ENCODE peak calls at places on chromosomes 12 and 14, in ten cellular contexts. One of them, this sample, is unnamed. For H4K20me1, the result is how much of the 10 kb centered on the place peaks cover.

GRCh38 chr12:3224530-3224903 is 147.3 kb downstream of the TSPAN9 start:
- DNase-seq in PC-3: no peak
- DNase-seq in SK-N-SH: peak
- DNase-seq in endothelial cell of umbilical vein: no peak
- DNase-seq in GM23248: no peak
- DNase-seq in fibroblast of lung: no peak
- DNase-seq in IMR-90: no peak
- DNase-seq in hepatocyte: no peak
- DNase-seq in OCI-LY7: no peak
- DNase-seq in MM.1S: no peak
- DNase-seq in this sample: peak

GRCh38 chr14:96091941-96092411 is 52.8 kb downstream of the C14orf132 start:
- DNase-seq in SK-N-SH: no peak
- DNase-seq in GM23248: peak
- DNase-seq in fibroblast of lung: no peak
- DNase-seq in MM.1S: no peak
- DNase-seq in IMR-90: no peak
- DNase-seq in endothelial cell of umbilical vein: no peak
- DNase-seq in PC-3: no peak
- DNase-seq in hepatocyte: no peak
- DNase-seq in OCI-LY7: no peak
- DNase-seq in this sample: no peak

GRCh38 chr14:44149597-44149996 is 357.5 kb downstream of the FSCB start:
- DNase-seq in OCI-LY7: peak
- DNase-seq in SK-N-SH: peak
- DNase-seq in hepatocyte: peak
- DNase-seq in GM23248: no peak
- DNase-seq in MM.1S: peak
- DNase-seq in PC-3: peak
- DNase-seq in IMR-90: no peak
- DNase-seq in endothelial cell of umbilical vein: no peak
- DNase-seq in fibroblast of lung: peak
- DNase-seq in this sample: peak

GRCh38 chr12:17357396-17357795 is 732.6 kb downstream of the RERGL start:
- DNase-seq in GM23248: no peak
- DNase-seq in fibroblast of lung: no peak
- DNase-seq in SK-N-SH: no peak
- DNase-seq in IMR-90: no peak
- DNase-seq in PC-3: no peak
- DNase-seq in endothelial cell of umbilical vein: no peak
- DNase-seq in hepatocyte: no peak
- DNase-seq in MM.1S: no peak
- DNase-seq in OCI-LY7: no peak
- DNase-seq in this sample: no peak

GRCh38 chr14:96735509-96735908 is 61.7 kb upstream of the VRK1 start:
- DNase-seq in fibroblast of lung: no peak
- DNase-seq in IMR-90: no peak
- DNase-seq in hepatocyte: no peak
- DNase-seq in SK-N-SH: peak
- DNase-seq in GM23248: no peak
- DNase-seq in OCI-LY7: no peak
- DNase-seq in MM.1S: no peak
- DNase-seq in endothelial cell of umbilical vein: no peak
- DNase-seq in PC-3: no peak
- DNase-seq in this sample: no peak

GRCh38 chr12:47200446-47200845 is 120.7 kb upstream of the AMIGO2 start:
- DNase-seq in hepatocyte: no peak
- DNase-seq in endothelial cell of umbilical vein: no peak
- DNase-seq in PC-3: no peak
- DNase-seq in MM.1S: no peak
- DNase-seq in OCI-LY7: no peak
- DNase-seq in SK-N-SH: no peak
- DNase-seq in fibroblast of lung: no peak
- DNase-seq in GM23248: no peak
- DNase-seq in IMR-90: no peak
- DNase-seq in this sample: no peak

GRCh38 chr12:128823216-128823915 is 392 bp downstream of the SLC15A4 start:
- DNase-seq in fibroblast of lung: no peak
- DNase-seq in IMR-90: no peak
- DNase-seq in hepatocyte: peak
- DNase-seq in endothelial cell of umbilical vein: no peak
- DNase-seq in GM23248: no peak
- DNase-seq in OCI-LY7: no peak
- DNase-seq in SK-N-SH: no peak
- DNase-seq in PC-3: peak
- DNase-seq in MM.1S: peak
- DNase-seq in this sample: no peak

GRCh38 chr12:2248901-2249381 is 196.2 kb downstream of the CACNA1C start:
- DNase-seq in endothelial cell of umbilical vein: no peak
- DNase-seq in IMR-90: peak
- DNase-seq in PC-3: no peak
- DNase-seq in hepatocyte: no peak
- DNase-seq in fibroblast of lung: peak
- DNase-seq in GM23248: peak
- DNase-seq in OCI-LY7: peak
- DNase-seq in SK-N-SH: peak
- DNase-seq in MM.1S: peak
- DNase-seq in this sample: no peak

GRCh38 chr12:113174461-113175384 is 10.6 kb downstream of the DDX54 start:
- DNase-seq in OCI-LY7: peak
- DNase-seq in SK-N-SH: peak
- DNase-seq in fibroblast of lung: peak
- DNase-seq in PC-3: peak
- DNase-seq in hepatocyte: peak
- DNase-seq in MM.1S: peak
- DNase-seq in endothelial cell of umbilical vein: peak
- DNase-seq in GM23248: peak
- DNase-seq in IMR-90: peak
- DNase-seq in this sample: peak

GRCh38 chr12:7937867-7938506 is 2.0 kb upstream of the SLC2A3 start:
- DNase-seq in endothelial cell of umbilical vein: peak
- DNase-seq in IMR-90: no peak
- DNase-seq in PC-3: no peak
- DNase-seq in OCI-LY7: no peak
- DNase-seq in GM23248: peak
- DNase-seq in SK-N-SH: no peak
- DNase-seq in fibroblast of lung: peak
- DNase-seq in MM.1S: no peak
- DNase-seq in hepatocyte: no peak
- DNase-seq in this sample: peak

GRCh38 chr12:25983625-25984024 is 25.1 kb downstream of the RASSF8 start:
- DNase-seq in endothelial cell of umbilical vein: no peak
- DNase-seq in GM23248: no peak
- DNase-seq in MM.1S: no peak
- DNase-seq in PC-3: no peak
- DNase-seq in hepatocyte: no peak
- DNase-seq in IMR-90: no peak
- DNase-seq in SK-N-SH: no peak
- DNase-seq in fibroblast of lung: no peak
- DNase-seq in OCI-LY7: no peak
- DNase-seq in this sample: no peak

GRCh38 chr14:94394594-94395305 is 6.3 kb upstream of the SERPINA1 start:
- DNase-seq in GM23248: peak
- DNase-seq in OCI-LY7: no peak
- DNase-seq in endothelial cell of umbilical vein: no peak
- DNase-seq in hepatocyte: peak
- DNase-seq in PC-3: no peak
- DNase-seq in MM.1S: no peak
- DNase-seq in SK-N-SH: no peak
- DNase-seq in fibroblast of lung: peak
- DNase-seq in IMR-90: peak
- DNase-seq in this sample: no peak

GRCh38 chr12:54352891-54353874 is 11.1 kb downstream of the GPR84 start:
- DNase-seq in GM23248: peak
- DNase-seq in fibroblast of lung: peak
- DNase-seq in endothelial cell of umbilical vein: no peak
- DNase-seq in hepatocyte: peak
- DNase-seq in SK-N-SH: peak
- DNase-seq in OCI-LY7: no peak
- DNase-seq in PC-3: no peak
- DNase-seq in IMR-90: peak
- DNase-seq in MM.1S: no peak
- DNase-seq in this sample: no peak

GRCh38 chr12:52581066-52581465 is 7.4 kb upstream of the KRT74 start:
- DNase-seq in GM23248: no peak
- DNase-seq in hepatocyte: no peak
- DNase-seq in IMR-90: no peak
- DNase-seq in SK-N-SH: no peak
- DNase-seq in endothelial cell of umbilical vein: no peak
- DNase-seq in PC-3: no peak
- DNase-seq in fibroblast of lung: no peak
- DNase-seq in OCI-LY7: no peak
- DNase-seq in MM.1S: no peak
- DNase-seq in this sample: no peak

GRCh38 chr14:52876311-52876710 is 74.5 kb downstream of the FERMT2 start:
- DNase-seq in hepatocyte: no peak
- DNase-seq in IMR-90: peak
- DNase-seq in endothelial cell of umbilical vein: no peak
- DNase-seq in SK-N-SH: no peak
- DNase-seq in fibroblast of lung: peak
- DNase-seq in MM.1S: no peak
- DNase-seq in PC-3: no peak
- DNase-seq in OCI-LY7: no peak
- DNase-seq in GM23248: peak
- DNase-seq in this sample: no peak

GRCh38 chr12:41589878-41590277 is 401.8 kb downstream of the PDZRN4 start:
- DNase-seq in fibroblast of lung: no peak
- DNase-seq in hepatocyte: no peak
- DNase-seq in MM.1S: no peak
- DNase-seq in PC-3: no peak
- DNase-seq in SK-N-SH: no peak
- DNase-seq in GM23248: no peak
- DNase-seq in OCI-LY7: no peak
- DNase-seq in endothelial cell of umbilical vein: no peak
- DNase-seq in IMR-90: no peak
- DNase-seq in this sample: no peak

DNA sequence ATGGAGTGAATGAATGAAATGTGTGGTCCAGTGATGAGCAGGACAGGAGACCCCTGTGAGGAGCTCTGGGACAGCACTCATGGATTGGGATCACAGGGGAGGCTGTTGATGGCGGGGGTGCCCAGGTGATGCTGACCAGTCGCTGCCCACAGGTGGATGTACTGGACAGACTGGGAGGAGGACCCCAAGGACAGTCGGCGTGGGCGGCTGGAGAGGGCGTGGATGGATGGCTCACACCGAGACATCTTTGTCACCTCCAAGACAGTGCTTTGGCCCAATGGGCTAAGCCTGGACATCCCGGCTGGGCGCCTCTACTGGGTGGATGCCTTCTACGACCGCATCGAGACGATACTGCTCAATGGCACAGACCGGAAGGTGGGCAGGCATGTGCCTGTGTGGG is 13.3 kb upstream of the LRP1-AS start:
- DNase-seq in endothelial cell of umbilical vein: no peak
- DNase-seq in OCI-LY7: no peak
- DNase-seq in fibroblast of lung: no peak
- DNase-seq in MM.1S: no peak
- DNase-seq in GM23248: no peak
- DNase-seq in PC-3: no peak
- DNase-seq in IMR-90: no peak
- DNase-seq in hepatocyte: no peak
- DNase-seq in SK-N-SH: no peak
- DNase-seq in this sample: no peak
- H4K20me1 ChIP-seq in endothelial cell of umbilical vein: under half
- H4K20me1 ChIP-seq in OCI-LY7: under half
- H4K20me1 ChIP-seq in fibroblast of lung: under half
- H4K20me1 ChIP-seq in MM.1S: under half
- H4K20me1 ChIP-seq in GM23248: under half
- H4K20me1 ChIP-seq in PC-3: under half
- H4K20me1 ChIP-seq in IMR-90: under half
- H4K20me1 ChIP-seq in hepatocyte: under half
- H4K20me1 ChIP-seq in SK-N-SH: under half
- H4K20me1 ChIP-seq in this sample: under half

GRCh38 chr14:67413806-67414769 is 2.1 kb upstream of the PLEK2 start:
- DNase-seq in IMR-90: peak
- DNase-seq in fibroblast of lung: peak
- DNase-seq in MM.1S: no peak
- DNase-seq in endothelial cell of umbilical vein: peak
- DNase-seq in hepatocyte: peak
- DNase-seq in SK-N-SH: no peak
- DNase-seq in GM23248: peak
- DNase-seq in OCI-LY7: no peak
- DNase-seq in PC-3: peak
- DNase-seq in this sample: peak
- H4K20me1 ChIP-seq in IMR-90: under half
- H4K20me1 ChIP-seq in fibroblast of lung: under half
- H4K20me1 ChIP-seq in MM.1S: under half
- H4K20me1 ChIP-seq in endothelial cell of umbilical vein: under half
- H4K20me1 ChIP-seq in hepatocyte: under half
- H4K20me1 ChIP-seq in SK-N-SH: under half
- H4K20me1 ChIP-seq in GM23248: under half
- H4K20me1 ChIP-seq in OCI-LY7: under half
- H4K20me1 ChIP-seq in PC-3: under half
- H4K20me1 ChIP-seq in this sample: under half

DNA sequence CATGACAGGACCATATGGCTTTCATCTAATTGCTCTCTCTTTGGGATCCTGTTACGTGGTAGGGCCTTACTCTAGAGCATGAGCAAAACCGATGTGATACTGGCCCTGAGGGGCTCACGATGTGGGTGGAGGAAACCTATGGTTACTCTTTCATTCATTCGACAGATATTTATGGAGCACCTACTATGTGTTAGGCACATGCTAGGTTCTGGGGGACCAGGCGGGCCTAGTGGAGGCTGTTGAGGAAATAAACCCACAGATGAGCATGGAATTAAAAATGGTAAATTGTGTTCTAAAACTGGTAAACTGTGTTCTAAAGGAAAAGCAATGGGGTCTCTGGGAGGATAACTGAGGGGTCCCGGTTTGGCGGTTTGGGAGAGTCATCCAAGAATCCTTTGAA is 14.8 kb downstream of the SH2B3 start:
- DNase-seq in SK-N-SH: no peak
- DNase-seq in PC-3: no peak
- DNase-seq in hepatocyte: no peak
- DNase-seq in OCI-LY7: no peak
- DNase-seq in fibroblast of lung: no peak
- DNase-seq in endothelial cell of umbilical vein: no peak
- DNase-seq in MM.1S: no peak
- DNase-seq in IMR-90: no peak
- DNase-seq in GM23248: no peak
- DNase-seq in this sample: no peak
- H4K20me1 ChIP-seq in SK-N-SH: half or more
- H4K20me1 ChIP-seq in PC-3: under half
- H4K20me1 ChIP-seq in hepatocyte: under half
- H4K20me1 ChIP-seq in OCI-LY7: under half
- H4K20me1 ChIP-seq in fibroblast of lung: under half
- H4K20me1 ChIP-seq in endothelial cell of umbilical vein: under half
- H4K20me1 ChIP-seq in MM.1S: under half
- H4K20me1 ChIP-seq in IMR-90: under half
- H4K20me1 ChIP-seq in GM23248: under half
- H4K20me1 ChIP-seq in this sample: under half

DNA sequence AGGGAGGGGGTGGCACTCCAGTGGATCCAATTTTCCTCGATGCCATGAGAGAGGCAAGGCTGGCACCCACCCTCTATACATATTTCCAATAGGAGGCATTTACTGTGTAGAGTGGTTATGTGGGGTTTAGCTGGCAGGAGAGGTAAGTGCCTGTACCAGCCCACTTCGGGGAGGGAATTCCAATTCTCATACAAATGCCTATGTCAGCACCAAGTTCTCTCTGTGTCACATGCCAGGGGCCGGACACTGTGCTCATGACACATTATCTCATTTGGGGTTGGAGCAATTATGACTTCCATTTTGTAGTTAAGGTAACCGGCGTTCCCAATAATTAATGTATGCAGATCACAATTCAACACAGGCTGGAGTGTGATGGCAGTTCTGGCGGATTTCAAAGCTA is 284.3 kb downstream of the KSR2 start:
- DNase-seq in GM23248: no peak
- DNase-seq in IMR-90: no peak
- DNase-seq in PC-3: no peak
- DNase-seq in endothelial cell of umbilical vein: no peak
- DNase-seq in OCI-LY7: no peak
- DNase-seq in MM.1S: no peak
- DNase-seq in SK-N-SH: no peak
- DNase-seq in hepatocyte: no peak
- DNase-seq in fibroblast of lung: no peak
- DNase-seq in this sample: no peak
- H4K20me1 ChIP-seq in GM23248: under half
- H4K20me1 ChIP-seq in IMR-90: under half
- H4K20me1 ChIP-seq in PC-3: under half
- H4K20me1 ChIP-seq in endothelial cell of umbilical vein: under half
- H4K20me1 ChIP-seq in OCI-LY7: under half
- H4K20me1 ChIP-seq in MM.1S: under half
- H4K20me1 ChIP-seq in SK-N-SH: under half
- H4K20me1 ChIP-seq in hepatocyte: under half
- H4K20me1 ChIP-seq in fibroblast of lung: under half
- H4K20me1 ChIP-seq in this sample: under half

This sample was measured in DND-41.